ENCODE peak calls at places on chromosomes 16 and 17, in nine cellular contexts. One of them, this sample, is unnamed.

GRCh38 chr16:23514381-23515152 is 4.3 kb upstream of the GGA2 start:
- DNase-seq in fibroblast of the aortic adventitia: no peak
- DNase-seq in A549: no peak
- DNase-seq in progenitor cell of endocrine pancreas: no peak
- DNase-seq in activated gamma-delta T cell treated with anti-CD3 and anti-CD28 coated beads, Interleukin-2, amount 50 U/mL, for 16 hours: no peak
- DNase-seq in tibial artery: peak; percentile 11
- DNase-seq in GM04503: no peak
- DNase-seq in RPMI8226: no peak
- DNase-seq in foreskin fibroblast: no peak
- DNase-seq in this sample: no peak

GRCh38 chr16:53415504-53415903 is 18.8 kb upstream of the RBL2 start:
- DNase-seq in fibroblast of the aortic adventitia: no peak
- DNase-seq in A549: no peak
- DNase-seq in progenitor cell of endocrine pancreas: no peak
- DNase-seq in activated gamma-delta T cell treated with anti-CD3 and anti-CD28 coated beads, Interleukin-2, amount 50 U/mL, for 16 hours: no peak
- DNase-seq in tibial artery: no peak
- DNase-seq in GM04503: no peak
- DNase-seq in RPMI8226: peak; percentile 61
- DNase-seq in foreskin fibroblast: no peak
- DNase-seq in this sample: no peak

GRCh38 chr17:48554412-48555090 is 9.6 kb upstream of the HOXB2 start:
- DNase-seq in fibroblast of the aortic adventitia: peak; percentile 56
- DNase-seq in A549: peak; percentile 66
- DNase-seq in progenitor cell of endocrine pancreas: no peak
- DNase-seq in activated gamma-delta T cell treated with anti-CD3 and anti-CD28 coated beads, Interleukin-2, amount 50 U/mL, for 16 hours: no peak
- DNase-seq in tibial artery: no peak
- DNase-seq in GM04503: no peak
- DNase-seq in RPMI8226: no peak
- DNase-seq in foreskin fibroblast: no peak
- DNase-seq in this sample: no peak

GRCh38 chr16:10206215-10206614 is 24.0 kb upstream of the GRIN2A start:
- DNase-seq in fibroblast of the aortic adventitia: no peak
- DNase-seq in A549: no peak
- DNase-seq in progenitor cell of endocrine pancreas: no peak
- DNase-seq in activated gamma-delta T cell treated with anti-CD3 and anti-CD28 coated beads, Interleukin-2, amount 50 U/mL, for 16 hours: no peak
- DNase-seq in tibial artery: no peak
- DNase-seq in GM04503: no peak
- DNase-seq in RPMI8226: no peak
- DNase-seq in foreskin fibroblast: no peak
- DNase-seq in this sample: no peak

GRCh38 chr16:79339863-79340262 is 260.7 kb downstream of the MAF start:
- DNase-seq in fibroblast of the aortic adventitia: no peak
- DNase-seq in A549: no peak
- DNase-seq in progenitor cell of endocrine pancreas: no peak
- DNase-seq in activated gamma-delta T cell treated with anti-CD3 and anti-CD28 coated beads, Interleukin-2, amount 50 U/mL, for 16 hours: no peak
- DNase-seq in tibial artery: no peak
- DNase-seq in GM04503: no peak
- DNase-seq in RPMI8226: no peak
- DNase-seq in foreskin fibroblast: no peak
- DNase-seq in this sample: no peak

GRCh38 chr16:57507414-57508083 is 21.3 kb upstream of the DOK4 start:
- DNase-seq in fibroblast of the aortic adventitia: no peak
- DNase-seq in A549: no peak
- DNase-seq in progenitor cell of endocrine pancreas: no peak
- DNase-seq in activated gamma-delta T cell treated with anti-CD3 and anti-CD28 coated beads, Interleukin-2, amount 50 U/mL, for 16 hours: no peak
- DNase-seq in tibial artery: no peak
- DNase-seq in GM04503: no peak
- DNase-seq in RPMI8226: no peak
- DNase-seq in foreskin fibroblast: no peak
- DNase-seq in this sample: no peak

GRCh38 chr16:57245472-57246113 is 534 bp downstream of the ARL2BP start:
- DNase-seq in fibroblast of the aortic adventitia: peak; percentile 20
- DNase-seq in A549: peak; percentile 49
- DNase-seq in progenitor cell of endocrine pancreas: no peak
- DNase-seq in activated gamma-delta T cell treated with anti-CD3 and anti-CD28 coated beads, Interleukin-2, amount 50 U/mL, for 16 hours: no peak
- DNase-seq in tibial artery: no peak
- DNase-seq in GM04503: no peak
- DNase-seq in RPMI8226: peak; percentile 57
- DNase-seq in foreskin fibroblast: no peak
- DNase-seq in this sample: no peak

GRCh38 chr16:77234611-77235010 is 35.4 kb downstream of the SYCE1L start:
- DNase-seq in fibroblast of the aortic adventitia: no peak
- DNase-seq in A549: no peak
- DNase-seq in progenitor cell of endocrine pancreas: no peak
- DNase-seq in activated gamma-delta T cell treated with anti-CD3 and anti-CD28 coated beads, Interleukin-2, amount 50 U/mL, for 16 hours: no peak
- DNase-seq in tibial artery: no peak
- DNase-seq in GM04503: no peak
- DNase-seq in RPMI8226: no peak
- DNase-seq in foreskin fibroblast: no peak
- DNase-seq in this sample: no peak

This sample was measured in COLO829.